ENCODE peak calls at places on chromosome 14, in eight cellular contexts. K is upper lobe of right lung, G is SK-N-SH, A is heart right ventricle, R is body of pancreas, Z is BE2C, Q is fibroblast of lung, S is GM23338. H is an unnamed sample. For H3K27me3, the result is how much of the 10 kb centered on the place peaks cover.

GRCh38 chr14:53295985-53296582 is 143.0 kb upstream of the DDHD1 start:
- DNase-seq in K (no peak), G (peak), A (peak), R (no peak), Z (no peak), Q (peak), S (peak), H (no peak)

GRCh38 chr14:34212574-34212973 is 249.5 kb downstream of the SPTSSA start:
- DNase-seq in K (no peak), G (no peak), A (no peak), R (no peak), Z (no peak), Q (peak), S (no peak), H (no peak)

GRCh38 chr14:98952595-98953325 is 319.2 kb downstream of the BCL11B start:
- DNase-seq in K (no peak), G (no peak), A (no peak), R (no peak), Z (no peak), Q (peak), S (no peak), H (no peak)

GRCh38 chr14:24398943-24399801 is at the start of gene NYNRIN:
- DNase-seq in K (peak), G (peak), A (no peak), R (peak), Z (peak), Q (peak), S (peak), H (no peak)

GRCh38 chr14:52080817-52081755 is 12.2 kb upstream of the NID2 start:
- DNase-seq in K (no peak), G (no peak), A (no peak), R (no peak), Z (no peak), Q (peak), S (no peak), H (no peak)

GRCh38 chr14:95523818-95524448 is 7.5 kb upstream of the SYNE3 start:
- DNase-seq in K (no peak), G (no peak), A (no peak), R (peak), Z (no peak), Q (no peak), S (peak), H (no peak)

GRCh38 chr14:63203618-63204406 is 431 bp upstream of the RHOJ start:
- DNase-seq in K (peak), G (peak), A (peak), R (peak), Z (peak), Q (peak), S (peak), H (peak)

GRCh38 chr14:88937706-88938105 is 113.3 kb downstream of the TTC8 start:
- DNase-seq in K (no peak), G (no peak), A (no peak), R (no peak), Z (no peak), Q (peak), S (no peak), H (no peak)

GRCh38 chr14:77580964-77581505 is 35.4 kb downstream of the SPTLC2 start:
- DNase-seq in K (no peak), G (peak), A (no peak), R (no peak), Z (no peak), Q (peak), S (no peak), H (no peak)

GRCh38 chr14:86884498-86884897 is 1108.5 kb downstream of the GALC start:
- DNase-seq in K (no peak), G (no peak), A (no peak), R (no peak), Z (no peak), Q (no peak), S (no peak), H (no peak)

GRCh38 chr14:23550827-23551265 is 719 bp downstream of the ZFHX2 start:
- DNase-seq in K (peak), G (peak), A (peak), R (no peak), Z (no peak), Q (no peak), S (no peak), H (no peak)

GRCh38 chr14:20415723-20416622 is 2.7 kb upstream of the TEP1 start:
- DNase-seq in K (no peak), G (peak), A (peak), R (no peak), Z (peak), Q (peak), S (peak), H (no peak)

GRCh38 chr14:66758031-66758613 is 250.2 kb downstream of the GPHN start:
- DNase-seq in K (no peak), G (no peak), A (no peak), R (no peak), Z (no peak), Q (no peak), S (peak), H (no peak)

GRCh38 chr14:30623412-30624131 is 1.5 kb downstream of the SCFD1 start:
- DNase-seq in K (no peak), G (no peak), A (no peak), R (no peak), Z (no peak), Q (no peak), S (no peak), H (no peak)

GRCh38 chr14:20327005-20327869 is 5.8 kb downstream of the CCNB1IP1 start:
- DNase-seq in K (no peak), G (peak), A (peak), R (no peak), Z (peak), Q (peak), S (peak), H (no peak)

GRCh38 chr14:50388256-50388931 is 8.3 kb downstream of the CDKL1 start:
- DNase-seq in K (no peak), G (no peak), A (no peak), R (peak), Z (no peak), Q (no peak), S (peak), H (no peak)

GRCh38 chr14:55339770-55340169 is 68.5 kb downstream of the FBXO34 start:
- DNase-seq in K (no peak), G (no peak), A (no peak), R (no peak), Z (no peak), Q (peak), S (peak), H (no peak)

GRCh38 chr14:103908580-103908979 is 19.7 kb upstream of the TDRD9 start:
- DNase-seq in K (no peak), G (no peak), A (no peak), R (no peak), Z (no peak), Q (no peak), S (no peak), H (no peak)

GRCh38 chr14:41532255-41532654 is 74.4 kb upstream of the LRFN5 start:
- DNase-seq in K (no peak), G (no peak), A (no peak), R (no peak), Z (no peak), Q (no peak), S (no peak), H (no peak)

GRCh38 chr14:32403688-32404087 is 74.6 kb downstream of the AKAP6 start:
- DNase-seq in K (no peak), G (no peak), A (no peak), R (no peak), Z (no peak), Q (peak), S (no peak), H (no peak)

GRCh38 chr14:53613404-53614253 is 343.0 kb downstream of the BMP4 start:
- DNase-seq in K (no peak), G (no peak), A (no peak), R (peak), Z (no peak), Q (peak), S (peak), H (no peak)

GRCh38 chr14:87690076-87690661 is 302.8 kb downstream of the GALC start:
- DNase-seq in K (no peak), G (no peak), A (no peak), R (no peak), Z (no peak), Q (no peak), S (peak), H (no peak)

GRCh38 chr14:92914087-92914656 is 8.8 kb upstream of the CHGA start:
- DNase-seq in K (no peak), G (no peak), A (peak), R (no peak), Z (no peak), Q (peak), S (peak), H (no peak)

GRCh38 chr14:30658645-30659044 is 36.5 kb downstream of the SCFD1 start:
- DNase-seq in K (no peak), G (no peak), A (no peak), R (no peak), Z (no peak), Q (no peak), S (no peak), H (no peak)

GRCh38 chr14:41986726-41987125 is 380.1 kb downstream of the LRFN5 start:
- DNase-seq in K (no peak), G (no peak), A (no peak), R (no peak), Z (no peak), Q (peak), S (no peak), H (no peak)

GRCh38 chr14:72590577-72590976 is 303.3 kb downstream of the DPF3 start:
- DNase-seq in K (no peak), G (no peak), A (no peak), R (peak), Z (no peak), Q (no peak), S (no peak), H (no peak)

GRCh38 chr14:73503648-73504047 is 12.9 kb downstream of the RIOX1 start:
- DNase-seq in K (no peak), G (no peak), A (no peak), R (no peak), Z (no peak), Q (peak), S (no peak), H (no peak)

GRCh38 chr14:46405095-46405494 is 246.5 kb downstream of the RPL10L start:
- DNase-seq in K (no peak), G (no peak), A (no peak), R (no peak), Z (no peak), Q (no peak), S (peak), H (no peak)

GRCh38 chr14:45377201-45377600 is 124.2 kb upstream of the MIS18BP1 start:
- DNase-seq in K (no peak), G (no peak), A (no peak), R (no peak), Z (no peak), Q (peak), S (no peak), H (no peak)

GRCh38 chr14:39212034-39212433 is 21.7 kb upstream of the MIA2 start:
- DNase-seq in K (no peak), G (no peak), A (no peak), R (no peak), Z (no peak), Q (no peak), S (no peak), H (no peak)

DNA sequence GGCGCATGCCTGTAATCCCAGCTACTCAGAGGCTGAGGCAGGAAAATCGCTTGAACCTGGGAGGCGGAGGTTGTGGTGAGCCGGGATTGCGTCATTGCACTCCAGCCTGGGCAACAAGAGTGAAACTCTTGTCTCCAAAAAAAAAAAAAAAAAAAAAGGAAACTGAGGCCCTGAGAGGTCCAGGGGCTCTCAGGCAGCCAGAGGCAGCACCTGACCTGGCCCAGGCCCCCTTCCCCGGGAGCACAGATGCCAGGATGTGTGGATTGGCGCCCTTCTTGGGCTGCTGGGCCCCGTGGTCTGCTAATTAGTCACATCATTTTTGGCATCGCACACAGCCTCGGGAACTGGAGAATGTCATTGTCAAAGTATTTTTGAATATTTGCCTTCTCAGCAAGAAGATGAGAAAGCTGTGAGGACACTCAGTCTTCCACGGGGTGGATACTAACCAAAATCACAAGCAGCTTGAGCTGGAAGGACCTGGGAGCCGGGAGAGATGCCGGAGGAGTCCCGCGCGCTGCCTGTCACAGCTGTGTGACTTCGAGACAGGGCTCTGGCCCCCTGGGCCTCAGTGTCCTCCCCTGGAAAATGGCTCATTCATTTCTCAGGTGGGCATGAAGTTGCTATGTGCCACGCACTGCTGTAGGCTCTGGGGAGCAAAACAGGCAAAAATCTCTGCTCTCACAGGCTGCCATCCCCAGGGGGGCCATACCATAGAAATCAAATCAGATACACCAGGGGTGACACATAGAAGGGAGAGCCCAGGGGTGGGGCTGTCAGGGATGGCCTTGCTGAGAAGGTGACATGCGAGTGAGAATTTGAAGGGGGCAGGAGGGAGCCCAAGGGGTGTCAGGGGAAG is 12.5 kb upstream of the RCOR1 start:
- DNase-seq in K (peak), G (peak), A (no peak), R (no peak), Z (peak), Q (peak), S (no peak), H (no peak)
- H3K4me3 ChIP-seq in K (no peak), G (no peak), A (no peak), R (no peak), Z (no peak), Q (no peak), S (no peak), H (no peak)

GRCh38 chr14:61188936-61189808 is 92.0 kb downstream of the TMEM30B start:
- DNase-seq in K (peak), G (peak), A (peak), R (peak), Z (peak), Q (peak), S (peak), H (no peak)
- TF ChIP-seq CTCF in K (peak), G (peak), A (peak), R (peak), Z (peak), Q (peak), S (peak), H (peak)

GRCh38 chr14:36655963-36656768 is 5.5 kb upstream of the PAX9 start:
- DNase-seq in K (peak), G (peak), A (no peak), R (peak), Z (peak), Q (no peak), S (peak), H (no peak)
- H3K27me3 ChIP-seq in K (half or more), G (half or more), A (half or more), R (half or more), Z (half or more), Q (half or more), S (half or more), H (half or more)

DNA sequence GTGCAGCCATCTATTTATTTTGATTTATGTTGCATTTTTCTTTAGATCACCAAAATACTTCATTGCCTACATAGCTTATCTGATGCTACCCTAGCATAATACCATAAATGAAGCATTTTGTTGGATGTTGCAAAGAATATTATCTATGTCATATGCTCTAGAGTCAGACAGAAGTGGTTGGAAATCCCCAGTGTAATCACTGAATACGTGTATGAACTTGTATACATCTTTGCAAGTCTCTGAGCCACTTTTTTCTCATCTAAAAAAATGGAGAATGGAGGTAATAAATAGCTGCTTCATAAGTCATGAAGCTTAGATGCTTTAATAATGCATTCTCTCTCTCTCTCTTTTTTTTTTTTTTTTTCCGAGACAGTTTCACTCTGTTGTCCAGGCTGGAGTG is 18.5 kb downstream of the EVL start:
- DNase-seq in K (no peak), G (no peak), A (no peak), R (no peak), Z (no peak), Q (peak), S (no peak), H (no peak)
- H3K4me3 ChIP-seq in K (no peak), G (no peak), A (no peak), R (no peak), Z (no peak), Q (no peak), S (no peak), H (no peak)

DNA sequence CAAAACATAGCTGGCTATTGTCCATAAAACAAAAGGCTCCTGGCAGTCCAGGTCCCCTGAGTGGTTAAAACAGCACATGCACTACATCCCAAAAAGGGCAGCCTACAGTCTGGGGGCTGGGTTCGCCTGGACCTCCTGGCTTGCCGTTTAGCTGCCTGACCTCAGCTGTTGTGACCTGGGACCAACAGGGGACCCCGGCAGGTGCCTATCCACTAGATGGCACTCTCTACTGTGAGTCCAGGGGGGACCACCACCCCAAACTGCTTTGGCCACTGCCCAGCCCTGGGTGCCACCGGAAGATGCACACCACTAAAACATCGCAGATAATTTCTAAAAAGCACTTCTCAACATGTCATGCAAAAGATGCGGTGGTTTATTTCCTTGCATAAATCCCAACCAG is 2.9 kb upstream of the RTL1 start:
- DNase-seq in K (no peak), G (peak), A (no peak), R (peak), Z (no peak), Q (no peak), S (peak), H (no peak)
- TF ChIP-seq CTCF in K (no peak), G (peak), A (no peak), R (no peak), Z (peak), Q (no peak), S (peak), H (peak)

DNA sequence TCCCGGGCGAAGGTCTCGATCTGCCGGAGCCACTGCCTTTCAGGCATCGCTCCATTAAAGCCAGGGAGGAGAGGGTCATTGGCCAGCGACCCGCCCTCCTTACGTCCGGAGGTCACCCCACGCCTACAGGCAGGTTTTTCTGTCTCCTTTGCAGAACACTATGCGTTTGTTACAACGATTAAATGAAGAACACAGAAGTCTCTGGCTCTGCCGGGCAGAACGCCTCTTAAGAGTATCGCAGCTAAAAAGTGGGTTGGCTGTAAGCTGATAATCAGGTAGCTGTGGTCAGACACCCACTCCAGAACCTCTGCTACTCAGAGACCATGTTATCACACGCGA is 15.0 kb downstream of the OTX2 start:
- DNase-seq in K (no peak), G (no peak), A (no peak), R (no peak), Z (no peak), Q (no peak), S (no peak), H (no peak)
- H3K27me3 ChIP-seq in K (half or more), G (half or more), A (half or more), R (under half), Z (half or more), Q (half or more), S (half or more), H (half or more)

GRCh38 chr14:69815556-69815955 is 18.5 kb upstream of the SLC10A1 start:
- DNase-seq in K (no peak), G (no peak), A (no peak), R (no peak), Z (no peak), Q (no peak), S (no peak), H (no peak)
- H3K4me3 ChIP-seq in K (no peak), G (no peak), A (no peak), R (no peak), Z (no peak), Q (no peak), S (no peak), H (no peak)